ENCODE peak calls at places on chromosome 13, in four cellular contexts. I, B, L and U are unnamed samples.

GRCh38 chr13:49373699-49374098 is 70.2 kb downstream of the CAB39L start:
- DNase-seq in I (no peak), B (no peak), L (no peak), U (no peak)

GRCh38 chr13:35514801-35515502 is 38.5 kb upstream of the MAB21L1 start:
- DNase-seq in I (no peak), B (no peak), L (no peak), U (no peak)

GRCh38 chr13:99231726-99232125 is 26.5 kb downstream of the GPR18 start:
- DNase-seq in I (no peak), B (no peak), L (no peak), U (no peak)

GRCh38 chr13:114111577-114111976 is 20.8 kb downstream of the RASA3 start:
- DNase-seq in I (no peak), B (no peak), L (no peak), U (no peak)

GRCh38 chr13:49063526-49063925 is 87.8 kb downstream of the FNDC3A start:
- DNase-seq in I (no peak), B (no peak), L (no peak), U (no peak)

GRCh38 chr13:101098873-101099272 is 317.4 kb downstream of the NALCN start:
- DNase-seq in I (peak; percentile 18), B (no peak), L (no peak), U (no peak)

GRCh38 chr13:98537306-98537705 is 39.6 kb downstream of the STK24 start:
- DNase-seq in I (no peak), B (no peak), L (no peak), U (no peak)

GRCh38 chr13:27960362-27961226 is 8.5 kb downstream of the CDX2 start:
- DNase-seq in I (peak; percentile 37), B (peak; percentile 89), L (peak; percentile 35), U (no peak)

GRCh38 chr13:49502954-49503353 is 7.2 kb downstream of the PHF11 start:
- DNase-seq in I (no peak), B (no peak), L (no peak), U (no peak)

GRCh38 chr13:83162493-83162892 is 719.8 kb downstream of the SLITRK1 start:
- DNase-seq in I (peak; percentile 3), B (peak; percentile 24), L (no peak), U (no peak)

GRCh38 chr13:26246154-26246553 is 7.8 kb upstream of the CDK8 start:
- DNase-seq in I (no peak), B (no peak), L (no peak), U (no peak)

GRCh38 chr13:52615134-52615801 is 27.0 kb upstream of the HNRNPA1L2 start:
- DNase-seq in I (no peak), B (no peak), L (no peak), U (no peak)

GRCh38 chr13:35733832-35734231 is 257.3 kb upstream of the MAB21L1 start:
- DNase-seq in I (no peak), B (no peak), L (no peak), U (peak; percentile 1)

GRCh38 chr13:91133941-91134772 is 213.3 kb upstream of the MIR17HG start:
- DNase-seq in I (peak; percentile 74), B (peak; percentile 60), L (peak; percentile 37), U (no peak)

GRCh38 chr13:21625366-21625765 is 21.4 kb upstream of the MICU2 start:
- DNase-seq in I (peak; percentile 65), B (no peak), L (no peak), U (no peak)

GRCh38 chr13:30520571-30520970 is 54.8 kb upstream of the HMGB1 start:
- DNase-seq in I (no peak), B (no peak), L (no peak), U (no peak)

GRCh38 chr13:109737606-109738005 is 48.8 kb downstream of the IRS2 start:
- DNase-seq in I (no peak), B (no peak), L (no peak), U (no peak)

GRCh38 chr13:97719759-97720158 is 233.7 kb upstream of the IPO5 start:
- DNase-seq in I (no peak), B (no peak), L (no peak), U (no peak)

GRCh38 chr13:75635101-75635620 is 969 bp upstream of the LMO7 start:
- DNase-seq in I (no peak), B (no peak), L (no peak), U (no peak)

GRCh38 chr13:106738279-106738678 is 170.3 kb upstream of the ARGLU1 start:
- DNase-seq in I (no peak), B (peak; percentile 24), L (no peak), U (no peak)

GRCh38 chr13:32638739-32639138 is 52.5 kb downstream of the PDS5B start:
- DNase-seq in I (no peak), B (no peak), L (no peak), U (no peak)

GRCh38 chr13:110436786-110437370 is 124.6 kb downstream of the RAB20 start:
- DNase-seq in I (no peak), B (no peak), L (no peak), U (no peak)

GRCh38 chr13:46609726-46610125 is 56.8 kb downstream of the LRCH1 start:
- DNase-seq in I (no peak), B (no peak), L (no peak), U (no peak)

GRCh38 chr13:27917121-27917947 is 2.5 kb upstream of the PDX1 start:
- DNase-seq in I (no peak), B (peak; percentile 52), L (no peak), U (no peak)

GRCh38 chr13:67299731-67300130 is 69.6 kb upstream of the PCDH9 start:
- DNase-seq in I (no peak), B (no peak), L (no peak), U (no peak)

GRCh38 chr13:33487575-33488243 is 202.2 kb upstream of the STARD13 start:
- DNase-seq in I (peak; percentile 71), B (peak; percentile 23), L (no peak), U (no peak)

GRCh38 chr13:93466502-93467036 is 240.0 kb downstream of the GPC6 start:
- DNase-seq in I (no peak), B (no peak), L (no peak), U (no peak)

GRCh38 chr13:25179810-25180437 is 7.8 kb upstream of the AMER2 start:
- DNase-seq in I (no peak), B (no peak), L (no peak), U (no peak)

GRCh38 chr13:92727118-92727517 is 499.5 kb upstream of the GPC6 start:
- DNase-seq in I (no peak), B (no peak), L (no peak), U (no peak)

GRCh38 chr13:72293206-72293605 is 426.2 kb upstream of the DACH1 start:
- DNase-seq in I (no peak), B (no peak), L (no peak), U (no peak)

GRCh38 chr13:46552888-46553520 is at the start of gene LRCH1:
- DNase-seq in I (peak; percentile 97), B (peak; percentile 91), L (peak; percentile 87), U (no peak)

GRCh38 chr13:107838592-107839161 is 376.7 kb downstream of the LIG4 start:
- DNase-seq in I (no peak), B (no peak), L (no peak), U (no peak)

GRCh38 chr13:36796052-36796451 is 23.0 kb upstream of the RFXAP start:
- DNase-seq in I (no peak), B (no peak), L (no peak), U (no peak)

GRCh38 chr13:19959141-19959830 is 759 bp downstream of the ZMYM2 start:
- DNase-seq in I (peak; percentile 69), B (peak; percentile 81), L (peak; percentile 30), U (peak; percentile 87)

GRCh38 chr13:43133792-43134191 is 110.4 kb downstream of the DNAJC15 start:
- DNase-seq in I (no peak), B (no peak), L (no peak), U (no peak)

GRCh38 chr13:43132911-43133310 is 109.5 kb downstream of the DNAJC15 start:
- DNase-seq in I (no peak), B (peak; percentile 26), L (no peak), U (no peak)

GRCh38 chr13:43134896-43135295 is 111.5 kb downstream of the DNAJC15 start:
- DNase-seq in I (no peak), B (no peak), L (no peak), U (no peak)

GRCh38 chr13:43129511-43130130 is 106.2 kb downstream of the DNAJC15 start:
- DNase-seq in I (no peak), B (no peak), L (no peak), U (no peak)

GRCh38 chr13:43132228-43132627 is 108.8 kb downstream of the DNAJC15 start:
- DNase-seq in I (peak; percentile 34), B (peak; percentile 74), L (no peak), U (no peak)
- TF ChIP-seq CTCF in I (peak; percentile 47), B (peak; percentile 63), L (no peak), U (no peak)

GRCh38 chr13:95728957-95729356 is 52.0 kb downstream of the DNAJC3 start:
- DNase-seq in I (no peak), B (no peak), L (no peak), U (no peak)

DNA sequence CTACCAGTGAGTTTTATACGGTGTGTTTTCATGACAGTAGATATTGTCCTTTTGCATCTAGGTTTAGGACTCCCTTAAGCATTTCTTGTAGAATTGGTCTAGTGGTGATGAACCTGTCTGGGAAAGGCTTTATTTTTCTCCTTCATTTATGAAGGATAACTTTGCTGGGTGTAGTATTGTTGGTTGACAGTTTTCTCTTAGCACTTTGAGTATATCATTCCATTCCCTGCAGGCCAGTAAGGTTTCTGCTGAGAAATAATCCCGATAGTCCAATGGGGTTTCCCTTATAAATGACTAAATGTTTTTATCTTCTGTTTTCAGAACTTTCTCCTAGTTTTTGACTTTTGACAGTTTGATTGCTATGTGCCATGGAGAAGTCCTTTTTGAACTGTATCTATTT is 57.2 kb downstream of the DNAJC3 start:
- DNase-seq in I (no peak), B (no peak), L (no peak), U (no peak)
- H3K9me3 ChIP-seq in I (peaks cover 9% of the 10 kb centered on the region), B (peaks cover 17% of the 10 kb centered on the region), L (peaks cover 27% of the 10 kb centered on the region), U (no peaks in the 10 kb centered on the region)

DNA sequence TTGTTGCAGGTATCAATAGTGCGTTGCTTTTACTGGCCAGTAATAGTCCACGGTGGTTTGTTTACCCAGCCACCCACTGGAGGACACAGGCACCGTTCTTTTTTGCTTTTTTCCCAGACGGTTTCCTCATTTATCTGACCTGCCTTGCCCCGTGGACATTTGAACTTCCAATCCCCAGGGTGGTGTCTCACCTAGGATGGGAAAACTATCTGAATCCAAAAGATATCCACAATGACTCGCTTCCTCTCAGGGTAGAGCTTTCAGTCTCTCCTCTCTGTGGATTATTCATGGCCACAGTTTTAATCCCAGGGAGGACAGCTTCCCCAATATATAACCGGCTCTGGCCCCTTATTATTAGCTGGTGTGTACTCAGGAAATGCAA is 170.8 kb downstream of the FOXO1 start:
- DNase-seq in I (no peak), B (no peak), L (no peak), U (no peak)
- H3K4me3 ChIP-seq in I (no peak overlapping the region), B (no peak overlapping the region), L (no peak overlapping the region), U (no peak overlapping the region)

DNA sequence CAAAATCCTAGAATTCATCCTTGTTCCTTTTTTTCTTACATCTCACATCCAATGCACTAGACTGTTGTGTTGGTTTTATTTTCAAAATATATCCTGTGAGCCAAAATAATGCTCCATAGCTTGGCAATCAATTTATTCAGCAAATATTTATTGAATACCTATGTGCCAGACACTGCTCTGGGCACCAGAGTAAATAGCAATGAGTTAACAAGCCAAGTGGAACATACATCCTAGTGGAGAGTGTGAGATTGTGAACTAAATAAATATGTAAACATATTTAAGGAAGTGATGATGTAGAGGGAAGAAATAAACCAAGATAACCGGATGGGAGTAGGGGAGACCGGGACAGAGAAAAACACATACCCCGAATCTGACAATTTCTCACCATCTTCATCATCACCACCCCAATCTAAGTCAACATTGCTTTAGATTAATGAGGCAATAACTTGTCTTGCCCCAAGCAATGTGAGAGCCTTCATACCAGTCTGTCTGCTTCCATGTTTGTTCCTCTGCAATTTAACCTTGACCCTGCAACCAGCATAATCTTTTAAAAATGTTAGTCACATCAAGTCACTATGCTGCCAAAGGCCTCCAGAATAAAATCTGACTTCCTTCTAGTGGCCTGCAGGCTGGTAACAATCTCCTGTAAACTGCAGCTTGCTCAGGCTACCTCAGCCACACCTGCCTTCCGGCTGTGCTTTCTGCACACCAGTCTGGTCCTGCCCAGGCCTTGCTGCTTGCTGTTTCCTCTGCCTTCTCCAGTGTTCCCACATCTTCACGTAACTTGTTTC is 199.2 kb downstream of the DLEU7 start:
- DNase-seq in I (no peak), B (no peak), L (no peak), U (no peak)
- TF ChIP-seq CTCF in I (no peak), B (no peak), L (peak; percentile 25), U (no peak)